ENCODE peak calls at places on chromosomes 6 and 20, in four cellular contexts. A, D, I and P are unnamed samples. For H3K9me3 and H3K4me1, the result is how much of the 10 kb centered on the place peaks cover.

GRCh38 chr20:23641936-23642751 is 4.4 kb upstream of the CST3 start:
- DNase-seq in A (peak), I (no peak), D (no peak), P (no peak)

GRCh38 chr6:7052441-7052936 is 55.3 kb upstream of the RREB1 start:
- DNase-seq in A (peak), D (peak), I (peak), P (no peak)

GRCh38 chr6:125191916-125192609 is 38.5 kb downstream of the TPD52L1 start:
- DNase-seq in I (peak), D (peak), A (peak), P (peak)

GRCh38 chr6:51410453-51410852 is 591.8 kb downstream of the TFAP2B start:
- DNase-seq in I (no peak), D (no peak), A (no peak), P (no peak)

GRCh38 chr6:130677312-130677711 is 149.9 kb upstream of the SMLR1 start:
- DNase-seq in A (no peak), D (no peak), I (no peak), P (no peak)

GRCh38 chr6:5128351-5128750 is 43.2 kb downstream of the PPP1R3G start:
- DNase-seq in D (no peak), I (no peak), A (no peak), P (no peak)

GRCh38 chr6:34460796-34461507 is 4.9 kb upstream of the PACSIN1 start:
- DNase-seq in I (no peak), A (peak), D (no peak), P (no peak)

GRCh38 chr6:89313006-89313405 is 2.1 kb downstream of the GABRR2 start:
- DNase-seq in I (no peak), A (peak), D (no peak), P (no peak)

GRCh38 chr20:58457083-58457680 is 58.0 kb downstream of the APCDD1L start:
- DNase-seq in A (no peak), I (no peak), D (no peak), P (no peak)

GRCh38 chr6:52284131-52284459 is 447 bp downstream of the MCM3 start:
- DNase-seq in D (no peak), I (peak), A (no peak), P (peak)

GRCh38 chr6:88922775-88923548 is 40.5 kb downstream of the RNGTT start:
- DNase-seq in A (peak), D (no peak), I (no peak), P (no peak)

GRCh38 chr6:108134213-108134973 is 31.4 kb upstream of the NR2E1 start:
- DNase-seq in A (no peak), I (peak), D (no peak), P (no peak)

GRCh38 chr20:25273046-25273445 is 25.2 kb downstream of the PYGB start:
- DNase-seq in A (no peak), I (no peak), D (no peak), P (no peak)

GRCh38 chr6:84641076-84641475 is 123.3 kb downstream of the TBX18 start:
- DNase-seq in D (no peak), I (no peak), A (no peak), P (no peak)

GRCh38 chr6:38391206-38391908 is 248.4 kb downstream of the BTBD9 start:
- DNase-seq in D (no peak), A (peak), I (no peak), P (no peak)

GRCh38 chr20:58629213-58629575 is 21.9 kb upstream of the STX16 start:
- DNase-seq in D (no peak), A (no peak), I (no peak), P (no peak)

GRCh38 chr20:21609221-21609620 is 95.4 kb upstream of the NKX2-2 start:
- DNase-seq in A (peak), I (no peak), D (no peak), P (no peak)

GRCh38 chr6:28683945-28684538 is 158.4 kb downstream of the GPX5 start:
- DNase-seq in A (peak), I (peak), D (no peak), P (no peak)

GRCh38 chr20:38870733-38871559 is 55.3 kb upstream of the FAM83D start:
- DNase-seq in I (no peak), A (peak), D (no peak), P (no peak)

GRCh38 chr20:31537116-31537858 is 23.0 kb downstream of the HM13 start:
- DNase-seq in A (no peak), D (no peak), I (no peak), P (no peak)

GRCh38 chr20:63837134-63837429 is 6.0 kb upstream of the ZBTB46 start:
- DNase-seq in D (no peak), I (no peak), A (no peak), P (no peak)

GRCh38 chr6:37705239-37706051 is 7.8 kb upstream of the MDGA1 start:
- DNase-seq in D (peak), I (peak), A (peak), P (no peak)

GRCh38 chr20:62850333-62850974 is 11.2 kb downstream of the TCFL5 start:
- DNase-seq in D (peak), I (no peak), A (no peak), P (no peak)

GRCh38 chr6:169530762-169531143 is 171.1 kb downstream of the WDR27 start:
- DNase-seq in D (no peak), A (no peak), I (no peak), P (no peak)

GRCh38 chr20:33373735-33374605 is 27.3 kb downstream of the CDK5RAP1 start:
- DNase-seq in I (no peak), A (peak), D (no peak), P (no peak)

GRCh38 chr6:86118271-86118670 is 475.6 kb upstream of the SYNCRIP start:
- DNase-seq in D (no peak), A (no peak), I (no peak), P (no peak)
- H3K27ac ChIP-seq in D (no peak), A (no peak), I (no peak), P (no peak)

DNA sequence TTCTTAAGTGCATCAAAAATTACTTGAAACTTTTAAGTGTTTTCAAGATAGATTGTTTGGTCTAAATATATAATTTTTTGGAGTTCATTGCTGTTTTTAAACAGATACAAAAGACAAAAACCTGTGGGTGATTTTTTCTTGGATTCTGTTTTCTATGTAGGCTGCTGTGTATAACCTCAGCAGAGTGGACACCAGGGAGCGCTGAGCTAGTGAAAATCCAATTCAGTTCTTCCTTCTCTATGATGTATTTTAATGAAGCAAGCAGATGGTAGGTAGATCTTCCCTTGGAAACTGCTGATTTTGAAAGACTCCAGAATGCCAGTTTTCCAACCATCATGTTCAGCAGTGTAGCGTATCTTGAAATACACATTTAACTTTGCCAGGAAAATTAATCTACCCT is 177.9 kb downstream of the PHF3 start:
- DNase-seq in D (no peak), A (no peak), I (no peak), P (no peak)
- H3K9me3 ChIP-seq in D (under half), A (under half), I (under half), P (under half)

DNA sequence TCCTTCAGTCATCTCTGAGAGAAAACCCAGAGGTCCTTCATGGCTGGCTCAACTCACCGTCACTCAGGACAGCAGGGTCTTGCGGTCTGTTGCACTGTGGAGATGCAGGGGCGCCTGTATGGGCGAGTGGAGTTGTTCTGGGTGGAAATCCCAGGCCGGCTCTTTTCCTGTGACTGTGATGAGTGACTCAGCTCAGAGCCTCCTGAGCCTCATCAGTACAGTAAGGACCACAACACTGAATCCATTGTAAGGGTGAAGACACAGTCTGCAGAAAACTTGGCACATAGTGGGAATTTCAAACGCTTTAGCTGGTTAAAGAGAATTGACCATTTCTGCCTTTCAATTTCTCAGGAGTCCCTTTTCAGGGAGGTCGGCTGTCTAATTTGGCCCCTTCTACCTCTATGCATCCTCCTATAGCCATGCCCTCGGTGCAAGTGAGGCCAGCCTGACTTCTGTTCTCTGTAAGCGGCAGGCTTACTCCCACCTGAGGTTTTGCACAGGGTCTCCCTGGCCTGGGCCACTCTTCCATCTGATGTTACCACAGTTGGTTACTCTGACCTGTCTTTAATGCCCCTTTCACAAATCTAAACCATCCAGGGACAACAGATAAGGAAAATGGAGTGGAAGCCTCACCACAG is 35.5 kb upstream of the TBXT start:
- DNase-seq in I (no peak), A (no peak), D (no peak), P (no peak)
- H3K4me1 ChIP-seq in I (under half), A (under half), D (under half), P (under half)

GRCh38 chr6:2245954-2246863 is 804 bp upstream of the GMDS start:
- DNase-seq in A (peak), D (peak), I (no peak), P (peak)

GRCh38 chr6:2244261-2245102 is 923 bp downstream of the GMDS start:
- DNase-seq in D (no peak), A (peak), I (no peak), P (no peak)

GRCh38 chr6:2245103-2245953 is at the start of gene GMDS:
- DNase-seq in I (peak), D (peak), A (peak), P (peak)

GRCh38 chr6:2240961-2241360 is 4.4 kb downstream of the GMDS start:
- DNase-seq in D (no peak), A (no peak), I (no peak), P (no peak)

GRCh38 chr6:2242311-2242710 is 3.1 kb downstream of the GMDS start:
- DNase-seq in I (no peak), A (no peak), D (no peak), P (no peak)
- H3K27ac ChIP-seq in I (no peak), A (no peak), D (peak), P (no peak)

GRCh38 chr6:22958677-22959076 is 389.3 kb downstream of the HDGFL1 start:
- DNase-seq in D (no peak), I (no peak), A (no peak), P (no peak)
- H3K9me3 ChIP-seq in D (under half), I (under half), A (under half), P (under half)

GRCh38 chr6:33118525-33119123 is 42.8 kb downstream of the HLA-DPB1 start:
- DNase-seq in I (peak), D (no peak), A (peak), P (no peak)
- H3K4me1 ChIP-seq in I (under half), D (under half), A (under half), P (under half)